ENCODE peak calls at places on chromosomes 2 and 18, in six cellular contexts. C is astrocyte; X is stimulated activated CD4-positive, alpha-beta T cell treated with anti-CD3 and anti-CD28 coated beads, Interleukin-12 subunit alpha, Interleukin-12 subunit beta, amount 100 ng/mL, for 4 hours; B is stimulated activated CD8-positive, alpha-beta memory T cell treated with anti-CD3 and anti-CD28 coated beads, Interleukin-15, amount 100 ng/mL, for 24 hours; I is neural crest cell; T is Peyer's patch. L is an unnamed sample.

GRCh38 chr2:111168528-111168929 is 47.8 kb downstream of the BCL2L11 start:
- DNase-seq in C (peak; percentile 69), X (peak; percentile 58), B (no peak), I (no peak), T (peak; percentile 77), L (peak; percentile 34)

GRCh38 chr2:241943961-241944575 is 74.5 kb downstream of the RTP5 start:
- DNase-seq in C (no peak), X (no peak), B (no peak), I (no peak), T (peak; percentile 36), L (no peak)

GRCh38 chr2:203670939-203671338 is 35.5 kb upstream of the CD28 start:
- DNase-seq in C (no peak), X (no peak), B (no peak), I (no peak), T (no peak), L (no peak)

GRCh38 chr2:188659656-188660406 is 314.3 kb upstream of the COL3A1 start:
- DNase-seq in C (peak; percentile 80), X (no peak), B (no peak), I (no peak), T (no peak), L (no peak)

GRCh38 chr2:55045685-55046221 is 4.5 kb downstream of the RTN4 start:
- DNase-seq in C (no peak), X (no peak), B (no peak), I (no peak), T (no peak), L (no peak)

GRCh38 chr2:221596192-221596591 is 24.1 kb upstream of the EPHA4 start:
- DNase-seq in C (peak; percentile 65), X (no peak), B (no peak), I (no peak), T (no peak), L (no peak)

GRCh38 chr18:47780011-47780725 is 150.3 kb downstream of the SMAD2 start:
- DNase-seq in C (no peak), X (no peak), B (no peak), I (no peak), T (no peak), L (no peak)

GRCh38 chr2:186659383-186659782 is 34.5 kb upstream of the FAM171B start:
- DNase-seq in C (no peak), X (no peak), B (no peak), I (no peak), T (no peak), L (no peak)